ENCODE peak calls at places on chromosome 17, in seven cellular contexts. X, T, E, D, Q, M and L are unnamed samples. For H3K4me1, the result is how much of the 10 kb centered on the place peaks cover.

GRCh38 chr17:55540414-55541091 is 29.3 kb upstream of the SMIM36 start:
- DNase-seq in X (no peak), T (no peak), E (no peak), D (no peak), Q (no peak), M (no peak), L (no peak)

GRCh38 chr17:72249441-72249840 is 128.6 kb downstream of the SOX9 start:
- DNase-seq in X (peak), T (no peak), E (no peak), D (no peak), Q (peak), M (no peak), L (no peak)

GRCh38 chr17:30323262-30323894 is 10.5 kb downstream of the TMIGD1 start:
- DNase-seq in X (no peak), T (no peak), E (no peak), D (no peak), Q (peak), M (no peak), L (no peak)

GRCh38 chr17:72460711-72461110 is 339.9 kb downstream of the SOX9 start:
- DNase-seq in X (no peak), T (no peak), E (no peak), D (no peak), Q (no peak), M (no peak), L (no peak)

GRCh38 chr17:74176546-74177001 is 26.9 kb upstream of the RPL38 start:
- DNase-seq in X (peak), T (peak), E (peak), D (peak), Q (peak), M (no peak), L (peak)

GRCh38 chr17:30920282-30920681 is 1.5 kb upstream of the ADAP2 start:
- DNase-seq in X (no peak), T (no peak), E (no peak), D (no peak), Q (no peak), M (no peak), L (no peak)

GRCh38 chr17:69516911-69517310 is 102.4 kb downstream of the MAP2K6 start:
- DNase-seq in X (no peak), T (no peak), E (no peak), D (no peak), Q (no peak), M (no peak), L (no peak)

GRCh38 chr17:36661688-36662087 is 60.3 kb downstream of the MRM1 start:
- DNase-seq in X (no peak), T (no peak), E (no peak), D (no peak), Q (no peak), M (no peak), L (no peak)

GRCh38 chr17:61400058-61400785 is 579 bp downstream of the TBX2 start:
- DNase-seq in X (no peak), T (no peak), E (no peak), D (no peak), Q (no peak), M (no peak), L (no peak)

GRCh38 chr17:3983945-3984484 is 19.8 kb upstream of the ATP2A3 start:
- DNase-seq in X (no peak), T (no peak), E (no peak), D (no peak), Q (no peak), M (no peak), L (no peak)

GRCh38 chr17:53655591-53655990 is 167.1 kb upstream of the KIF2B start:
- DNase-seq in X (no peak), T (no peak), E (no peak), D (no peak), Q (no peak), M (no peak), L (no peak)

GRCh38 chr17:78822552-78822951 is 18.1 kb downstream of the USP36 start:
- DNase-seq in X (no peak), T (no peak), E (no peak), D (peak), Q (no peak), M (no peak), L (no peak)

GRCh38 chr17:47239663-47240374 is 13.8 kb upstream of the ITGB3 start:
- DNase-seq in X (peak), T (peak), E (peak), D (peak), Q (peak), M (peak), L (peak)

GRCh38 chr17:742147-742793 is 9.8 kb downstream of the GEMIN4 start:
- DNase-seq in X (no peak), T (no peak), E (no peak), D (no peak), Q (no peak), M (no peak), L (no peak)

GRCh38 chr17:51346218-51346982 is 86.1 kb downstream of the UTP18 start:
- DNase-seq in X (no peak), T (no peak), E (no peak), D (no peak), Q (no peak), M (no peak), L (no peak)

GRCh38 chr17:18002171-18002570 is 29.5 kb downstream of the DRC3 start:
- DNase-seq in X (no peak), T (no peak), E (no peak), D (no peak), Q (no peak), M (no peak), L (no peak)

GRCh38 chr17:79631640-79632431 is 21.0 kb upstream of the RBFOX3 start:
- DNase-seq in X (peak), T (no peak), E (no peak), D (no peak), Q (no peak), M (peak), L (peak)

GRCh38 chr17:45907720-45908395 is 13.5 kb downstream of the MAPT start:
- DNase-seq in X (no peak), T (no peak), E (no peak), D (no peak), Q (no peak), M (no peak), L (no peak)

GRCh38 chr17:74177018-74177450 is 26.4 kb upstream of the RPL38 start:
- DNase-seq in X (no peak), T (no peak), E (no peak), D (no peak), Q (no peak), M (no peak), L (no peak)

GRCh38 chr17:57486978-57487377 is 230.7 kb downstream of the MSI2 start:
- DNase-seq in X (peak), T (no peak), E (peak), D (no peak), Q (no peak), M (no peak), L (no peak)

GRCh38 chr17:18031955-18032354 is 7.0 kb downstream of the ATPAF2 start:
- DNase-seq in X (no peak), T (no peak), E (no peak), D (no peak), Q (no peak), M (no peak), L (no peak)

GRCh38 chr17:30372755-30373154 is 6.0 kb upstream of the CPD start:
- DNase-seq in X (no peak), T (peak), E (no peak), D (no peak), Q (no peak), M (no peak), L (no peak)

GRCh38 chr17:34225046-34225445 is 30.0 kb upstream of the CCL2 start:
- DNase-seq in X (no peak), T (no peak), E (no peak), D (no peak), Q (no peak), M (no peak), L (no peak)

GRCh38 chr17:50201226-50201854 is at the start of gene COL1A1:
- DNase-seq in X (peak), T (no peak), E (no peak), D (peak), Q (peak), M (no peak), L (peak)

GRCh38 chr17:19327039-19327776 is 35.3 kb downstream of the B9D1 start:
- DNase-seq in X (no peak), T (no peak), E (no peak), D (peak), Q (no peak), M (no peak), L (no peak)

GRCh38 chr17:76353004-76353598 is 615 bp downstream of the PRPSAP1 start:
- DNase-seq in X (peak), T (peak), E (peak), D (no peak), Q (peak), M (no peak), L (peak)

GRCh38 chr17:55770220-55770870 is 19.5 kb downstream of the PCTP start:
- DNase-seq in X (no peak), T (peak), E (no peak), D (no peak), Q (no peak), M (no peak), L (no peak)

GRCh38 chr17:68909066-68909465 is 46.1 kb downstream of the ABCA8 start:
- DNase-seq in X (peak), T (no peak), E (peak), D (peak), Q (peak), M (no peak), L (peak)

GRCh38 chr17:56167491-56167890 is 14.2 kb downstream of the ANKFN1 start:
- DNase-seq in X (no peak), T (no peak), E (no peak), D (no peak), Q (no peak), M (no peak), L (no peak)

GRCh38 chr17:34384271-34384670 is 21.2 kb upstream of the CCL1 start:
- DNase-seq in X (no peak), T (no peak), E (no peak), D (no peak), Q (no peak), M (no peak), L (no peak)

GRCh38 chr17:51796026-51796425 is 362.5 kb downstream of the CA10 start:
- DNase-seq in X (no peak), T (no peak), E (no peak), D (no peak), Q (no peak), M (no peak), L (no peak)

GRCh38 chr17:82794781-82795505 is 43.1 kb downstream of the TBCD start:
- DNase-seq in X (peak), T (no peak), E (no peak), D (no peak), Q (no peak), M (no peak), L (no peak)

GRCh38 chr17:76366247-76366646 is 12.5 kb upstream of the PRPSAP1 start:
- DNase-seq in X (no peak), T (no peak), E (no peak), D (no peak), Q (no peak), M (no peak), L (no peak)

GRCh38 chr17:42526031-42526444 is 10.0 kb upstream of the NAGLU start:
- DNase-seq in X (peak), T (no peak), E (no peak), D (no peak), Q (peak), M (no peak), L (peak)
- H3K4me1 ChIP-seq in X (under half), T (half or more), E (under half), D (under half), Q (under half), M (half or more), L (under half)

DNA sequence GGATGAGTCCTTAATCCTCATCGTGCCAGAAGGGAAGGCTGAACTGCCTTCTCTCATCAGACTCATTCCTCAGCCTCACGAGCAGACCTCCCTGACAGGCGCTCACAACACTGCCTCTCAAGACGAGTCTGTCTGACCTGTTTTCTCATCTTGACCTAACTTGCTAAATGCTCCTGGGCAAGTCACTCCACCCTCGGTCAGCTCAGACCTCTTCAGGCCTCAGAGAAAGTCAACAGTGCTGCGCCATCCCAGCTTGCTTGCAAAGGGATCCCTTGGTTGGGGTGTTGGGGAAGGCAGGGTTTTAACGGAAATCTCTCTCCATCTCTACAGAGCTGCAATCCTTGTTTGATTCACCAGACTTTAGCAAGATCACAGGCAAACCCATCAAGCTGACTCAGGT is 15.0 kb downstream of the SERPINF1 start:
- DNase-seq in X (no peak), T (no peak), E (no peak), D (no peak), Q (no peak), M (no peak), L (no peak)
- TF ChIP-seq POLR2A in X (no peak), T (no peak), E (no peak), D (no peak), Q (no peak), M (no peak), L (no peak)

GRCh38 chr17:77437017-77437416 is 296.2 kb downstream of the SEC14L1 start:
- DNase-seq in X (no peak), T (no peak), E (no peak), D (peak), Q (peak), M (no peak), L (peak)
- TF ChIP-seq CTCF in X (no peak), T (no peak), E (no peak), D (no peak), Q (no peak), M (no peak), L (no peak)

GRCh38 chr17:81111066-81111465 is 54.2 kb upstream of the PVALEF start:
- DNase-seq in X (no peak), T (no peak), E (no peak), D (no peak), Q (no peak), M (no peak), L (no peak)
- H3K4me1 ChIP-seq in X (under half), T (half or more), E (under half), D (under half), Q (under half), M (under half), L (under half)

GRCh38 chr17:75182569-75183436 is at the start of gene SUMO2:
- DNase-seq in X (peak), T (peak), E (peak), D (peak), Q (peak), M (peak), L (peak)
- TF ChIP-seq POLR2A in X (peak), T (peak), E (peak), D (peak), Q (peak), M (peak), L (peak)

DNA sequence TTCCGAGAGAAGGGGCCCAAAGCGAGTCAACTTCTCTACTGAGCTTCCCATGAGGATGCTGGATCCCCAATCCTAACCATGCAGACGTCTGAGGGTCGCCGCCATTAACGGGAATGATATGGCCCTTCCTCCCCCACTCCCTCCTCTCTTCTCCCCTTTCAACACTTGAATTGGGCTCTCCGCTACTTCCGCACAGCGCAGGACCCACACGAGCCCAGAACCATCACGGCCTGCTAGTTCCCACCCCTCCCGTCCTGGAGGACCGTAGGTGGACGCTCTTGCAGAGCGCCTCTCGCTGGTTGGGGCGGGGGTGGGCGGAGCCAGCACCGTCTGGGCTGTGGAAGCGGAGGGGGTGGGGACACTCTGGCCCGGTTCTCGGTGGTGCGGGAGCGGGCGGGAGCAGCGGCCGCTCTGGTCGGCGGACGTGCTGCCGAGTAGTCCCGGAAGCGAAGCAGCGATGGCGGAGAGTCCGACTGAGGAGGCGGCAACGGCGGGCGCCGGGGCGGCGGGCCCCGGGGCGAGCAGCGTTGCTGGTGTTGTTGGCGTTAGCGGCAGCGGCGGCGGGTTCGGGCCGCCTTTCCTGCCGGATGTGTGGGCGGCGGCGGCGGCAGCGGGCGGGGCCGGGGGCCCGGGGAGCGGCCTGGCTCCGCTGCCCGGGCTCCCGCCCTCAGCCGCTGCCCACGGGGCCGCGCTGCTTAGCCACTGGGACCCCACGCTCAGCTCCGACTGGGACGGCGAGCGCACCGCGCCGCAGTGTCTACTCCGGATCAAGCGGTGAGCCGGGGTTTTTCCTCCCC is at the start of gene UBE2Z:
- DNase-seq in X (peak), T (peak), E (peak), D (peak), Q (peak), M (peak), L (peak)
- TF ChIP-seq CTCF in X (no peak), T (peak), E (no peak), D (peak), Q (peak), M (no peak), L (no peak)

GRCh38 chr17:65039349-65039988 is 17.1 kb downstream of the GNA13 start:
- DNase-seq in X (no peak), T (no peak), E (no peak), D (no peak), Q (no peak), M (no peak), L (no peak)
- H3K4me1 ChIP-seq in X (half or more), T (under half), E (under half), D (under half), Q (under half), M (half or more), L (half or more)

GRCh38 chr17:8222380-8222629 is 11.9 kb upstream of the AURKB start:
- DNase-seq in X (no peak), T (no peak), E (no peak), D (no peak), Q (no peak), M (no peak), L (no peak)
- TF ChIP-seq POLR2A in X (no peak), T (no peak), E (no peak), D (no peak), Q (no peak), M (no peak), L (peak)

DNA sequence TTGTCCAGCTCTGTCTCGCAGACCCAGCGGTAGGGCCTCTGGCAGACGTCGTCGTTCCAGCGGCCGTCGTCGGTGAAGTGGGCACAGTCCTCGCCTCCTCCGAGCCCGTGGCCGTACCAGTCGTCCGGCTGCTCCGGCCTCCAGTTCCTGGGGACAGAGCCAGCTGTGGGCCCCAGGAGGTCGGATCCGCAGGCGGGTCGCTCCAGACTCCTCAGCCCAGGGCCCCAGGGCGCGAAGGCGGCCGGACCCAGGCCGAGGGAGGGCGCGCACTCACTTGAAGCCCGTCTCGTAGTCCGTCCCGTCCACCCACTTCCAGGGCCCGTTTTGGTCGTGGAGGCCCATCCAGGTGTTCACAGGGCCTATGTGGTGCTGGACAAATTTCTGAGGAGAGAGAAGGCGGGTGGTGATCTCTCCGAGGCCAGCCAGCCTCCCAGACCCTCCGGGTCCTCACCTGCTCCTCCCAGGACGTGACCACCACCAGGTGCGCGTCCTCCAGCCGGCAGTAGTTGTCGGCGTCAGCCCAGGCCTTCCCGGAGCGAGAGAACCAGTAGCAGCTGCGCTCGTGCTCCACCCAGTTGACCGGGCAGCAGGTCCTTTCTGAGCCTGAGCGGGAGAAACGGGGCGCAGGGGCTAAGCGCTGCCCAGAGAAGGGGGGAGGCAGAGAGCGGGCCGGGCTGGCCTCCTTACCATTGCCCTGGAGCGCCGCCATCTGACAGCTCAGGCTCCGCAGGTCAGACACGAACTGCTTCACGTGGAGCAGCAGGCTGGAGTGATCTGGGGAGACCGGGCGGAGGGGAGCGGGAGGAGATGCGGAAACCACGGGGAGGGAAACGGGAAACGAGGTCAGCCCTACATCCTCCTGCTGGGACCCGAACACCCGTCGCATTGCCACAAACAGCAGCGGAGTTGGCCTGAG is 5.2 kb downstream of the ASGR1 start:
- DNase-seq in X (peak), T (no peak), E (peak), D (no peak), Q (peak), M (no peak), L (peak)
- TF ChIP-seq CTCF in X (no peak), T (peak), E (peak), D (no peak), Q (no peak), M (no peak), L (no peak)

GRCh38 chr17:28130455-28130854 is 88.0 kb downstream of the NLK start:
- DNase-seq in X (no peak), T (no peak), E (no peak), D (no peak), Q (no peak), M (no peak), L (no peak)

GRCh38 chr17:28125530-28126382 is 83.3 kb downstream of the NLK start:
- DNase-seq in X (no peak), T (no peak), E (no peak), D (no peak), Q (no peak), M (no peak), L (no peak)

GRCh38 chr17:28133562-28133970 is 91.1 kb downstream of the NLK start:
- DNase-seq in X (no peak), T (no peak), E (no peak), D (no peak), Q (no peak), M (no peak), L (no peak)

GRCh38 chr17:28131592-28131991 is 89.1 kb downstream of the NLK start:
- DNase-seq in X (no peak), T (no peak), E (no peak), D (no peak), Q (no peak), M (no peak), L (no peak)
- H3K4me1 ChIP-seq in X (under half), T (under half), E (under half), D (under half), Q (under half), M (under half), L (under half)